ENCODE peak calls at places on chromosome 10, in four cellular contexts. C is stimulated activated CD8-positive, alpha-beta memory T cell treated with anti-CD3 and anti-CD28 coated beads, Interleukin-4, amount 100 ng/mL, for 1 hour; A is psoas muscle; J is activated CD4-positive, alpha-beta T cell treated with anti-CD3 and anti-CD28 coated beads, Interleukin-2, amount 50 U/mL, for 1 hour. Q is an unnamed sample.

GRCh38 chr10:35437829-35438228 is 101.5 kb downstream of the CCNY start:
- DNase-seq in C (no peak), A (no peak), J (no peak), Q (no peak)

GRCh38 chr10:21501731-21502370 is 23.6 kb downstream of the SKIDA1 start:
- DNase-seq in C (no peak), A (no peak), J (no peak), Q (no peak)

GRCh38 chr10:86411281-86411841 is 44.8 kb upstream of the GRID1 start:
- DNase-seq in C (no peak), A (no peak), J (peak; percentile 11), Q (no peak)

GRCh38 chr10:112716924-112717348 is 233.1 kb upstream of the TCF7L2 start:
- DNase-seq in C (no peak), A (no peak), J (no peak), Q (no peak)

GRCh38 chr10:129517680-129518057 is 50.6 kb downstream of the MGMT start:
- DNase-seq in C (no peak), A (no peak), J (no peak), Q (no peak)

GRCh38 chr10:113520606-113521481 is 32.0 kb upstream of the HABP2 start:
- DNase-seq in C (no peak), A (peak; percentile 75), J (no peak), Q (no peak)

GRCh38 chr10:60040003-60040662 is 133.8 kb upstream of the CCDC6 start:
- DNase-seq in C (no peak), A (no peak), J (no peak), Q (no peak)

GRCh38 chr10:49398000-49398861 is 2.3 kb upstream of the DRGX start:
- DNase-seq in C (no peak), A (peak; percentile 77), J (peak; percentile 47), Q (no peak)

GRCh38 chr10:101961591-101962498 is 94.1 kb downstream of the ARMH3 start:
- DNase-seq in C (no peak), A (peak; percentile 65), J (no peak), Q (no peak)

GRCh38 chr10:77566228-77566627 is 71.4 kb downstream of the KCNMA1 start:
- DNase-seq in C (no peak), A (peak; percentile 74), J (no peak), Q (no peak)

Q was measured in SIG-M5.